ENCODE peak calls at places on chromosomes 2 and 18, in nine cellular contexts. One of them, this sample, is unnamed.

GRCh38 chr2:231687133-231687852 is 21.0 kb upstream of the PTMA start:
- DNase-seq in SK-N-SH: peak; percentile 89
- DNase-seq in HCT116: no peak
- DNase-seq in ELR: peak; percentile 65
- DNase-seq in NCI-H2029 treated with DMSO at 0.1 percent for 48 hours: no peak
- DNase-seq in HEK293T: peak; percentile 73
- DNase-seq in AG08395: peak; percentile 66
- DNase-seq in substantia nigra: peak; percentile 69
- DNase-seq in GM06990: peak; percentile 70
- DNase-seq in this sample: no peak

GRCh38 chr2:12705742-12706141 is 11.0 kb upstream of the TRIB2 start:
- DNase-seq in substantia nigra: no peak
- DNase-seq in NCI-H2029 treated with DMSO at 0.1 percent for 48 hours: no peak
- DNase-seq in HEK293T: no peak
- DNase-seq in ELR: no peak
- DNase-seq in SK-N-SH: no peak
- DNase-seq in GM06990: no peak
- DNase-seq in AG08395: no peak
- DNase-seq in HCT116: no peak
- DNase-seq in this sample: no peak

GRCh38 chr2:133421516-133422324 is 146.5 kb downstream of the NCKAP5 start:
- DNase-seq in SK-N-SH: peak; percentile 8
- DNase-seq in AG08395: peak; percentile 16
- DNase-seq in HEK293T: peak; percentile 10
- DNase-seq in HCT116: no peak
- DNase-seq in NCI-H2029 treated with DMSO at 0.1 percent for 48 hours: peak; percentile 78
- DNase-seq in GM06990: no peak
- DNase-seq in ELR: no peak
- DNase-seq in substantia nigra: no peak
- DNase-seq in this sample: peak; percentile 61

GRCh38 chr18:9068346-9068745 is 34.2 kb upstream of the NDUFV2 start:
- DNase-seq in substantia nigra: no peak
- DNase-seq in ELR: no peak
- DNase-seq in AG08395: no peak
- DNase-seq in HCT116: no peak
- DNase-seq in GM06990: no peak
- DNase-seq in NCI-H2029 treated with DMSO at 0.1 percent for 48 hours: no peak
- DNase-seq in SK-N-SH: no peak
- DNase-seq in HEK293T: no peak
- DNase-seq in this sample: no peak

GRCh38 chr2:102841107-102841840 is 79.4 kb downstream of the TMEM182 start:
- DNase-seq in NCI-H2029 treated with DMSO at 0.1 percent for 48 hours: no peak
- DNase-seq in substantia nigra: peak; percentile 16
- DNase-seq in HEK293T: peak; percentile 66
- DNase-seq in GM06990: peak; percentile 12
- DNase-seq in SK-N-SH: peak; percentile 55
- DNase-seq in AG08395: peak; percentile 54
- DNase-seq in ELR: peak; percentile 54
- DNase-seq in HCT116: peak; percentile 7
- DNase-seq in this sample: no peak

GRCh38 chr18:45107425-45107824 is 426.7 kb downstream of the SETBP1 start:
- DNase-seq in ELR: no peak
- DNase-seq in substantia nigra: no peak
- DNase-seq in GM06990: no peak
- DNase-seq in SK-N-SH: no peak
- DNase-seq in HEK293T: no peak
- DNase-seq in HCT116: no peak
- DNase-seq in NCI-H2029 treated with DMSO at 0.1 percent for 48 hours: no peak
- DNase-seq in AG08395: peak; percentile 68
- DNase-seq in this sample: no peak

GRCh38 chr18:35610089-35610488 is 28.5 kb downstream of the GALNT1 start:
- DNase-seq in NCI-H2029 treated with DMSO at 0.1 percent for 48 hours: peak; percentile 50
- DNase-seq in substantia nigra: no peak
- DNase-seq in GM06990: no peak
- DNase-seq in ELR: no peak
- DNase-seq in HCT116: no peak
- DNase-seq in SK-N-SH: no peak
- DNase-seq in AG08395: no peak
- DNase-seq in HEK293T: no peak
- DNase-seq in this sample: no peak

GRCh38 chr2:174764281-174765063 is at the start of gene CHRNA1:
- DNase-seq in HEK293T: no peak
- DNase-seq in NCI-H2029 treated with DMSO at 0.1 percent for 48 hours: peak; percentile 26
- DNase-seq in AG08395: peak; percentile 53
- DNase-seq in GM06990: no peak
- DNase-seq in HCT116: no peak
- DNase-seq in substantia nigra: no peak
- DNase-seq in ELR: peak; percentile 39
- DNase-seq in SK-N-SH: no peak
- DNase-seq in this sample: no peak

GRCh38 chr2:190277234-190278112 is 42.2 kb downstream of the HIBCH start:
- DNase-seq in NCI-H2029 treated with DMSO at 0.1 percent for 48 hours: peak; percentile 8
- DNase-seq in HEK293T: peak; percentile 12
- DNase-seq in HCT116: peak; percentile 56
- DNase-seq in ELR: peak; percentile 68
- DNase-seq in AG08395: peak; percentile 22
- DNase-seq in GM06990: peak; percentile 10
- DNase-seq in SK-N-SH: peak; percentile 6
- DNase-seq in substantia nigra: no peak
- DNase-seq in this sample: no peak

GRCh38 chr18:23825978-23826405 is 136.7 kb downstream of the LAMA3 start:
- DNase-seq in GM06990: no peak
- DNase-seq in NCI-H2029 treated with DMSO at 0.1 percent for 48 hours: no peak
- DNase-seq in SK-N-SH: no peak
- DNase-seq in AG08395: peak; percentile 86
- DNase-seq in ELR: peak; percentile 54
- DNase-seq in HEK293T: no peak
- DNase-seq in HCT116: no peak
- DNase-seq in substantia nigra: peak; percentile 44
- DNase-seq in this sample: no peak

GRCh38 chr2:214069254-214069653 is 341.6 kb upstream of the VWC2L start:
- DNase-seq in SK-N-SH: peak; percentile 14
- DNase-seq in GM06990: no peak
- DNase-seq in HEK293T: peak; percentile 13
- DNase-seq in HCT116: peak; percentile 83
- DNase-seq in NCI-H2029 treated with DMSO at 0.1 percent for 48 hours: no peak
- DNase-seq in ELR: peak; percentile 98
- DNase-seq in substantia nigra: no peak
- DNase-seq in AG08395: peak; percentile 92
- DNase-seq in this sample: no peak

GRCh38 chr18:78549971-78550370 is 429.6 kb upstream of the SALL3 start:
- DNase-seq in substantia nigra: no peak
- DNase-seq in NCI-H2029 treated with DMSO at 0.1 percent for 48 hours: no peak
- DNase-seq in HCT116: no peak
- DNase-seq in GM06990: no peak
- DNase-seq in HEK293T: no peak
- DNase-seq in SK-N-SH: no peak
- DNase-seq in AG08395: no peak
- DNase-seq in ELR: no peak
- DNase-seq in this sample: no peak

GRCh38 chr2:6922201-6922656 is 5.0 kb downstream of the RNF144A start:
- DNase-seq in HEK293T: peak; percentile 18
- DNase-seq in NCI-H2029 treated with DMSO at 0.1 percent for 48 hours: no peak
- DNase-seq in SK-N-SH: peak; percentile 47
- DNase-seq in HCT116: no peak
- DNase-seq in GM06990: no peak
- DNase-seq in substantia nigra: no peak
- DNase-seq in ELR: no peak
- DNase-seq in AG08395: no peak
- DNase-seq in this sample: no peak

GRCh38 chr2:44244135-44244871 is 31.0 kb upstream of the SLC3A1 start:
- DNase-seq in ELR: peak; percentile 80
- DNase-seq in HCT116: peak; percentile 44
- DNase-seq in NCI-H2029 treated with DMSO at 0.1 percent for 48 hours: peak; percentile 92
- DNase-seq in GM06990: no peak
- DNase-seq in substantia nigra: peak; percentile 35
- DNase-seq in SK-N-SH: peak; percentile 75
- DNase-seq in AG08395: peak; percentile 65
- DNase-seq in HEK293T: peak; percentile 75
- DNase-seq in this sample: no peak

GRCh38 chr2:67260348-67261277 is 136.5 kb upstream of the ETAA1 start:
- DNase-seq in NCI-H2029 treated with DMSO at 0.1 percent for 48 hours: no peak
- DNase-seq in SK-N-SH: no peak
- DNase-seq in AG08395: peak; percentile 83
- DNase-seq in HCT116: no peak
- DNase-seq in substantia nigra: no peak
- DNase-seq in HEK293T: no peak
- DNase-seq in ELR: peak; percentile 99
- DNase-seq in GM06990: no peak
- DNase-seq in this sample: no peak

GRCh38 chr2:56185101-56185581 is 1.4 kb downstream of the CCDC85A start:
- DNase-seq in HEK293T: no peak
- DNase-seq in ELR: peak; percentile 43
- DNase-seq in AG08395: peak; percentile 56
- DNase-seq in SK-N-SH: peak; percentile 34
- DNase-seq in NCI-H2029 treated with DMSO at 0.1 percent for 48 hours: no peak
- DNase-seq in substantia nigra: no peak
- DNase-seq in GM06990: no peak
- DNase-seq in HCT116: no peak
- DNase-seq in this sample: no peak

GRCh38 chr2:189854152-189854551 is 69.9 kb downstream of the PMS1 start:
- DNase-seq in ELR: no peak
- DNase-seq in AG08395: no peak
- DNase-seq in HEK293T: no peak
- DNase-seq in substantia nigra: no peak
- DNase-seq in NCI-H2029 treated with DMSO at 0.1 percent for 48 hours: no peak
- DNase-seq in GM06990: no peak
- DNase-seq in SK-N-SH: no peak
- DNase-seq in HCT116: no peak
- DNase-seq in this sample: no peak

This sample was measured in GM12878.